ENCODE peak calls at places on chromosomes 1 and 21, in nine cellular contexts. K is GM23248, H is kidney, W is dorsolateral prefrontal cortex, P is uterus, Y is fibroblast of lung, U is testis, N is lower lobe of right lung, T is A673. I is an unnamed sample.

GRCh38 chr1:57423135-57424131 is at the start of gene DAB1:
- DNase-seq in W (no peak), U (peak; percentile 21), T (peak; percentile 71), Y (peak; percentile 37), H (peak; percentile 52), P (no peak), N (no peak), K (peak; percentile 43), I (no peak)

GRCh38 chr1:20080441-20081330 is 10.7 kb downstream of the PLA2G5 start:
- DNase-seq in W (no peak), Y (no peak), U (no peak), T (no peak), P (no peak), K (no peak), N (no peak), H (no peak), I (no peak)

GRCh38 chr1:201489656-201490261 is 17.2 kb downstream of the CSRP1 start:
- DNase-seq in T (no peak), N (no peak), W (no peak), K (peak; percentile 71), H (no peak), P (no peak), U (no peak), Y (no peak), I (no peak)

GRCh38 chr1:83692524-83693336 is 306.2 kb downstream of the TTLL7 start:
- DNase-seq in N (no peak), P (no peak), T (peak; percentile 22), H (peak; percentile 42), K (peak; percentile 9), W (peak; percentile 11), Y (peak; percentile 46), U (peak; percentile 13), I (no peak)

GRCh38 chr1:65527211-65527610 is 106.7 kb downstream of the LEPR start:
- DNase-seq in P (no peak), U (no peak), T (peak; percentile 27), Y (peak; percentile 80), N (no peak), K (peak; percentile 88), H (no peak), W (no peak), I (no peak)

GRCh38 chr1:25673456-25673855 is 56.9 kb downstream of the MAN1C1 start:
- DNase-seq in U (no peak), P (no peak), Y (no peak), W (no peak), H (no peak), K (no peak), N (no peak), T (no peak), I (no peak)

GRCh38 chr1:116824631-116825399 is 70.6 kb downstream of the CD2 start:
- DNase-seq in W (no peak), U (no peak), K (peak; percentile 17), P (no peak), H (no peak), N (no peak), Y (peak; percentile 29), T (peak; percentile 46), I (no peak)

GRCh38 chr1:204278973-204279372 is 65.2 kb upstream of the GOLT1A start:
- DNase-seq in N (no peak), H (no peak), P (no peak), W (no peak), Y (no peak), T (peak; percentile 23), K (no peak), U (no peak), I (no peak)

GRCh38 chr1:245751671-245752070 is 596.9 kb downstream of the KIF26B start:
- DNase-seq in U (no peak), T (no peak), P (no peak), K (no peak), W (no peak), N (no peak), H (no peak), Y (peak; percentile 63), I (no peak)

GRCh38 chr1:6485937-6486250 is 5.6 kb downstream of the PLEKHG5 start:
- DNase-seq in N (no peak), Y (no peak), T (no peak), K (no peak), P (no peak), U (no peak), H (no peak), W (no peak), I (no peak)

GRCh38 chr1:207801819-207802218 is 50.0 kb downstream of the CD46 start:
- DNase-seq in W (no peak), K (no peak), P (no peak), Y (no peak), H (peak; percentile 53), T (no peak), N (no peak), U (no peak), I (no peak)

GRCh38 chr1:97365026-97365425 is 555.8 kb downstream of the DPYD start:
- DNase-seq in T (no peak), N (no peak), W (no peak), H (no peak), K (peak; percentile 35), P (no peak), U (no peak), Y (peak; percentile 57), I (no peak)

GRCh38 chr1:175192111-175192629 is 406 bp downstream of the KIAA0040 start:
- DNase-seq in U (peak; percentile 60), T (peak; percentile 28), N (peak; percentile 75), K (peak; percentile 37), P (peak; percentile 71), Y (no peak), W (no peak), H (peak; percentile 81), I (no peak)

GRCh38 chr1:147292635-147293251 is 50.3 kb downstream of the CHD1L start:
- DNase-seq in W (no peak), P (peak; percentile 27), Y (peak; percentile 98), K (peak; percentile 98), U (no peak), H (no peak), T (peak; percentile 9), N (no peak), I (peak; percentile 53)

GRCh38 chr1:159141584-159142518 is 29.6 kb upstream of the CADM3 start:
- DNase-seq in K (peak; percentile 56), T (peak; percentile 12), Y (peak; percentile 75), H (no peak), P (no peak), W (peak; percentile 91), U (no peak), N (no peak), I (peak; percentile 66)

GRCh38 chr1:99829269-99829668 is 20.9 kb upstream of the AGL start:
- DNase-seq in Y (no peak), K (no peak), H (no peak), N (no peak), W (no peak), P (no peak), U (no peak), T (no peak), I (no peak)

GRCh38 chr21:32574946-32575925 is 10.1 kb downstream of the TCP10L start:
- DNase-seq in N (no peak), H (no peak), T (no peak), P (no peak), U (no peak), Y (no peak), W (no peak), K (no peak), I (no peak)

DNA sequence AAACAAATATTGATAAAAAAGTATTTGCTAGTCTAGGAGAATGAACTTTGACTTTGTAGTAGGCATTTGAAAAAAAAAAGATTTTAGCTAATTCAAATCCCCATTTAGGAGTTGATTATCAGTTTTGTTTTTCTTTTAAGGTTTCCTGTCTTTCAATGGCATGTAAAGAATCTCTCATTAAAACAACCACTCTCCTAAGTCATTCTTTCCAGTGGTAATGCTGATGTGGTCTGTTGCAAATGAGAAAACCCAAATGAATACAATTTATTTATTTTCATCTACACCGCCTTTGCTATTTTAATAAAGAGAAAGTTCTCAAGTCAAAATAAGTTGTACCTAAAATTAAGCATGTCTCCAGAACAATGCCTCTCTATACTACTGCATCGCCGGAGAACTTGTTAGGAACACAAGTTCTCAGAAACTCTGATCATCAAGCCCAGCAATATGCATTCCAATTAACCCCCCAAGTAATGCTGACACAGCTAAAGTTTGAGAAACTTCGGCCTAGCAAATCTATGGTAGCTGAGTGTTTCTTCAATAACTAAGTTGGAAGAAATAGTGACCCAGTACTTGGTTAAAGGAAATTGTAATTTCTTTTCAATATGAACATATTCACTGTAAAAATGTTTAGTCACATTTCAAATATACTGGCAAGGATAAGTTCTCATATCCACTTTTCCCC is 255.1 kb downstream of the PTPRC start:
- DNase-seq in N (no peak), T (no peak), U (no peak), Y (peak; percentile 72), P (no peak), K (no peak), W (no peak), H (no peak), I (no peak)
- H3K27ac ChIP-seq in N (no peak overlapping the region), T (peak overlapping the region; percentile 94), U (no peak overlapping the region), Y (no peak overlapping the region), P (no peak overlapping the region), K (no peak overlapping the region), W (no peak overlapping the region), H (no peak overlapping the region), I (no peak overlapping the region)

DNA sequence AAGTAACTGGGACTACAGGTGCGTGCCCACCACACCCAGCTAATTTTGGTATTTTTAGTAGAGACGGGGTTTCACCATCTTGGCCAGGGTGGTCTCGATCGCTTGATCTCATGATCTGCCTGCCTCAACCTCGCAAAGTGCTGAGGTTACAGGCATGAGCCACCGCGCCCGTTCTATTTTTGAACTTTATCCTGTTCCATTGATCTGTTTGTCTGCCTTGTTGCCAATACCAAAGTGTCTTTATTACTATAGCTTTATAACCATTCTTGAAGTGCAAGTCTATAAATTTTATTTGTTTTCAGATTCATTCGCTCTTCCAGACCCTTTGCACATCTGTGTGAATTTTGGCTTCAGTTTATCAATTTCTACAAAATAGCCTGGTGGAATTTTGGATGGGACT is 28.0 kb downstream of the SYT14 start:
- DNase-seq in P (no peak), H (no peak), U (no peak), N (no peak), K (no peak), W (no peak), T (no peak), Y (no peak), I (no peak)
- H3K27ac ChIP-seq in P (no peak overlapping the region), H (no peak overlapping the region), U (no peak overlapping the region), N (no peak overlapping the region), K (no peak overlapping the region), W (no peak overlapping the region), T (no peak overlapping the region), Y (no peak overlapping the region), I (no peak overlapping the region)

DNA sequence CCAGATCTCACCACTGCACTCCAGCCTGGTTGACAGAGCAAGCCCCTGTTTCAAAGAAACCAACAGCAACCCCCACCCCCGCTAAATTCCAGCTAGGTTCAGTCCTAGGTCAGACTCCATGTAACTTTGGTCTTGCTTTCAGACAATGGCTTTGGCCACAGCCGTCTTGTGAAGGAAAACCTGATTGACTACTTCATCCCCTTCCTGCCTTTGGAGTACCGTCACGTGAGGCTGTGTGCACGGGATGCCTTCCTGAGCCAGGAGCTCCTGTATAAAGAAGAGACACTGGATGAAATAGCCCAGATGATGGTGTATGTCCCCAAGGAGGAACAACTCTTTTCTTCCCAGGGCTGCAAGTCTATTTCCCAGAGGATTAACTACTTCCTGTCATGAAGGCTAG is 13.0 kb downstream of the TOR3A start:
- DNase-seq in H (no peak), W (no peak), N (no peak), K (no peak), T (no peak), P (no peak), U (no peak), Y (no peak), I (no peak)
- H3K27ac ChIP-seq in H (no peak overlapping the region), W (no peak overlapping the region), N (no peak overlapping the region), K (no peak overlapping the region), T (no peak overlapping the region), P (no peak overlapping the region), U (no peak overlapping the region), Y (no peak overlapping the region), I (no peak overlapping the region)

GRCh38 chr21:41507521-41508414 is at the start of gene TMPRSS2:
- DNase-seq in N (peak; percentile 88), T (no peak), Y (no peak), H (peak; percentile 92), U (no peak), W (no peak), P (no peak), K (no peak), I (no peak)
- H3K27ac ChIP-seq in N (peak within 1 kb of the TSS; percentile 80), T (no peak within 1 kb of the TSS), Y (no peak within 1 kb of the TSS), H (peak within 1 kb of the TSS; percentile 94), U (no peak within 1 kb of the TSS), W (no peak within 1 kb of the TSS), P (no peak within 1 kb of the TSS), K (no peak within 1 kb of the TSS), I (no peak within 1 kb of the TSS)